ENCODE peak calls at places on chromosomes 13 and 19, in five cellular contexts. One of them, this sample, is unnamed.

GRCh38 chr19:524062-524674 is 7.4 kb upstream of the CDC34 start:
- DNase-seq in adrenal gland: no peak
- DNase-seq in uterus: no peak
- DNase-seq in suprapubic skin: no peak
- DNase-seq in IMR-90: peak; percentile 49
- DNase-seq in this sample: no peak

GRCh38 chr13:75870397-75870801 is 234.3 kb downstream of the LMO7 start:
- DNase-seq in uterus: peak; percentile 17
- DNase-seq in IMR-90: peak; percentile 20
- DNase-seq in adrenal gland: no peak
- DNase-seq in suprapubic skin: no peak
- DNase-seq in this sample: no peak

GRCh38 chr19:3521104-3521445 is 15.0 kb downstream of the FZR1 start:
- DNase-seq in uterus: no peak
- DNase-seq in suprapubic skin: no peak
- DNase-seq in IMR-90: no peak
- DNase-seq in adrenal gland: no peak
- DNase-seq in this sample: no peak

GRCh38 chr19:4284176-4284958 is 5.3 kb downstream of the SHD start:
- DNase-seq in uterus: no peak
- DNase-seq in IMR-90: no peak
- DNase-seq in adrenal gland: no peak
- DNase-seq in suprapubic skin: no peak
- DNase-seq in this sample: no peak

GRCh38 chr13:62387642-62388041 is 972.0 kb upstream of the PCDH20 start:
- DNase-seq in uterus: no peak
- DNase-seq in IMR-90: peak; percentile 36
- DNase-seq in suprapubic skin: no peak
- DNase-seq in adrenal gland: no peak
- DNase-seq in this sample: no peak

GRCh38 chr13:63139277-63139676 is 1723.6 kb upstream of the PCDH20 start:
- DNase-seq in IMR-90: no peak
- DNase-seq in uterus: no peak
- DNase-seq in adrenal gland: no peak
- DNase-seq in suprapubic skin: no peak
- DNase-seq in this sample: no peak

GRCh38 chr13:75661443-75661842 is 25.3 kb downstream of the LMO7 start:
- DNase-seq in suprapubic skin: no peak
- DNase-seq in adrenal gland: no peak
- DNase-seq in uterus: no peak
- DNase-seq in IMR-90: no peak
- DNase-seq in this sample: peak; percentile 17

GRCh38 chr13:43662976-43663375 is 123.8 kb downstream of the ENOX1 start:
- DNase-seq in IMR-90: no peak
- DNase-seq in adrenal gland: no peak
- DNase-seq in uterus: no peak
- DNase-seq in suprapubic skin: no peak
- DNase-seq in this sample: no peak

GRCh38 chr19:41114132-41114531 is at the start of gene CYP2F1:
- DNase-seq in suprapubic skin: peak; percentile 23
- DNase-seq in adrenal gland: no peak
- DNase-seq in uterus: no peak
- DNase-seq in IMR-90: no peak
- DNase-seq in this sample: no peak

GRCh38 chr19:19740755-19741154 is 7.8 kb upstream of the ZNF14 start:
- DNase-seq in suprapubic skin: no peak
- DNase-seq in uterus: no peak
- DNase-seq in adrenal gland: no peak
- DNase-seq in IMR-90: no peak
- DNase-seq in this sample: no peak

GRCh38 chr13:98743377-98743776 is 9.1 kb downstream of the SLC15A1 start:
- DNase-seq in uterus: no peak
- DNase-seq in adrenal gland: no peak
- DNase-seq in suprapubic skin: no peak
- DNase-seq in IMR-90: no peak
- DNase-seq in this sample: no peak

GRCh38 chr13:108924154-108924940 is 294.9 kb downstream of the MYO16 start:
- DNase-seq in uterus: no peak
- DNase-seq in IMR-90: peak; percentile 84
- DNase-seq in adrenal gland: no peak
- DNase-seq in suprapubic skin: no peak
- DNase-seq in this sample: no peak

GRCh38 chr19:11377237-11377636 is 2.8 kb downstream of the SWSAP1 start:
- DNase-seq in adrenal gland: peak; percentile 83
- DNase-seq in suprapubic skin: no peak
- DNase-seq in uterus: peak; percentile 64
- DNase-seq in IMR-90: peak; percentile 94
- DNase-seq in this sample: no peak

GRCh38 chr19:30070970-30071632 is 129.1 kb downstream of the URI1 start:
- DNase-seq in adrenal gland: no peak
- DNase-seq in suprapubic skin: peak; percentile 54
- DNase-seq in uterus: no peak
- DNase-seq in IMR-90: no peak
- DNase-seq in this sample: no peak

GRCh38 chr13:77776704-77777103 is 79.2 kb downstream of the SLAIN1 start:
- DNase-seq in suprapubic skin: no peak
- DNase-seq in adrenal gland: no peak
- DNase-seq in IMR-90: no peak
- DNase-seq in uterus: no peak
- DNase-seq in this sample: no peak

GRCh38 chr13:86038490-86038889 is 239.3 kb upstream of the SLITRK6 start:
- DNase-seq in adrenal gland: no peak
- DNase-seq in IMR-90: no peak
- DNase-seq in uterus: no peak
- DNase-seq in suprapubic skin: no peak
- DNase-seq in this sample: no peak

GRCh38 chr13:110304256-110304655 is 2.7 kb downstream of the COL4A1 start:
- DNase-seq in adrenal gland: peak; percentile 45
- DNase-seq in IMR-90: peak; percentile 70
- DNase-seq in uterus: peak; percentile 40
- DNase-seq in suprapubic skin: peak; percentile 57
- DNase-seq in this sample: no peak

GRCh38 chr19:5349041-5349440 is 8.4 kb upstream of the PTPRS start:
- DNase-seq in IMR-90: no peak
- DNase-seq in suprapubic skin: no peak
- DNase-seq in adrenal gland: no peak
- DNase-seq in uterus: no peak
- DNase-seq in this sample: no peak

GRCh38 chr19:40217027-40217810 is 965 bp downstream of the TTC9B start:
- DNase-seq in suprapubic skin: no peak
- DNase-seq in uterus: no peak
- DNase-seq in adrenal gland: no peak
- DNase-seq in IMR-90: no peak
- DNase-seq in this sample: no peak

GRCh38 chr19:35509018-35509652 is 4.3 kb downstream of the DMKN start:
- DNase-seq in uterus: peak; percentile 29
- DNase-seq in suprapubic skin: no peak
- DNase-seq in IMR-90: no peak
- DNase-seq in adrenal gland: no peak
- DNase-seq in this sample: no peak

GRCh38 chr19:6378036-6378435 is 2.3 kb upstream of the PSPN start:
- DNase-seq in IMR-90: peak; percentile 41
- DNase-seq in uterus: peak; percentile 61
- DNase-seq in adrenal gland: no peak
- DNase-seq in suprapubic skin: no peak
- DNase-seq in this sample: no peak

GRCh38 chr19:10126213-10126639 is 6.5 kb upstream of the EIF3G start:
- DNase-seq in suprapubic skin: no peak
- DNase-seq in adrenal gland: no peak
- DNase-seq in uterus: no peak
- DNase-seq in IMR-90: no peak
- DNase-seq in this sample: no peak

GRCh38 chr13:95226932-95227718 is 74.1 kb downstream of the ABCC4 start:
- DNase-seq in adrenal gland: no peak
- DNase-seq in suprapubic skin: no peak
- DNase-seq in uterus: no peak
- DNase-seq in IMR-90: no peak
- DNase-seq in this sample: no peak

GRCh38 chr13:27967203-27967735 is 1.8 kb downstream of the CDX2 start:
- DNase-seq in IMR-90: no peak
- DNase-seq in adrenal gland: peak; percentile 6
- DNase-seq in suprapubic skin: no peak
- DNase-seq in uterus: no peak
- DNase-seq in this sample: no peak
- H3K27me3 ChIP-seq in IMR-90: peaks cover 97% of the 10 kb centered on the region
- H3K27me3 ChIP-seq in adrenal gland: peaks cover 87% of the 10 kb centered on the region
- H3K27me3 ChIP-seq in suprapubic skin: peaks cover 98% of the 10 kb centered on the region
- H3K27me3 ChIP-seq in uterus: peaks cover 66% of the 10 kb centered on the region
- H3K27me3 ChIP-seq in this sample: peaks cover 88% of the 10 kb centered on the region

GRCh38 chr19:13839938-13840750 is 36.8 kb upstream of the NANOS3 start:
- DNase-seq in IMR-90: peak; percentile 51
- DNase-seq in suprapubic skin: peak; percentile 88
- DNase-seq in uterus: no peak
- DNase-seq in adrenal gland: peak; percentile 76
- DNase-seq in this sample: peak; percentile 73

GRCh38 chr19:13840751-13841338 is 36.1 kb upstream of the NANOS3 start:
- DNase-seq in uterus: no peak
- DNase-seq in suprapubic skin: peak; percentile 78
- DNase-seq in IMR-90: no peak
- DNase-seq in adrenal gland: no peak
- DNase-seq in this sample: no peak

GRCh38 chr19:13839193-13839937 is 37.6 kb upstream of the NANOS3 start:
- DNase-seq in IMR-90: peak; percentile 84
- DNase-seq in uterus: peak; percentile 77
- DNase-seq in suprapubic skin: peak; percentile 96
- DNase-seq in adrenal gland: peak; percentile 95
- DNase-seq in this sample: peak; percentile 89

GRCh38 chr19:13838071-13838942 is 38.6 kb upstream of the NANOS3 start:
- DNase-seq in IMR-90: no peak
- DNase-seq in uterus: no peak
- DNase-seq in suprapubic skin: no peak
- DNase-seq in adrenal gland: no peak
- DNase-seq in this sample: no peak

GRCh38 chr19:13838943-13839192 is 38.1 kb upstream of the NANOS3 start:
- DNase-seq in suprapubic skin: no peak
- DNase-seq in IMR-90: no peak
- DNase-seq in uterus: peak; percentile 85
- DNase-seq in adrenal gland: no peak
- DNase-seq in this sample: no peak
- TF ChIP-seq POLR2A in suprapubic skin: peak; percentile 67
- TF ChIP-seq POLR2A in IMR-90: peak; percentile 90
- TF ChIP-seq POLR2A in uterus: peak; percentile 45
- TF ChIP-seq POLR2A in adrenal gland: no peak
- TF ChIP-seq POLR2A in this sample: peak; percentile 71

GRCh38 chr19:12821761-12822160 is 12.6 kb downstream of the RTBDN start:
- DNase-seq in suprapubic skin: no peak
- DNase-seq in uterus: no peak
- DNase-seq in IMR-90: no peak
- DNase-seq in adrenal gland: no peak
- DNase-seq in this sample: no peak

GRCh38 chr19:12828494-12828893 is 5.9 kb downstream of the RTBDN start:
- DNase-seq in uterus: no peak
- DNase-seq in adrenal gland: peak; percentile 79
- DNase-seq in IMR-90: no peak
- DNase-seq in suprapubic skin: no peak
- DNase-seq in this sample: no peak

DNA sequence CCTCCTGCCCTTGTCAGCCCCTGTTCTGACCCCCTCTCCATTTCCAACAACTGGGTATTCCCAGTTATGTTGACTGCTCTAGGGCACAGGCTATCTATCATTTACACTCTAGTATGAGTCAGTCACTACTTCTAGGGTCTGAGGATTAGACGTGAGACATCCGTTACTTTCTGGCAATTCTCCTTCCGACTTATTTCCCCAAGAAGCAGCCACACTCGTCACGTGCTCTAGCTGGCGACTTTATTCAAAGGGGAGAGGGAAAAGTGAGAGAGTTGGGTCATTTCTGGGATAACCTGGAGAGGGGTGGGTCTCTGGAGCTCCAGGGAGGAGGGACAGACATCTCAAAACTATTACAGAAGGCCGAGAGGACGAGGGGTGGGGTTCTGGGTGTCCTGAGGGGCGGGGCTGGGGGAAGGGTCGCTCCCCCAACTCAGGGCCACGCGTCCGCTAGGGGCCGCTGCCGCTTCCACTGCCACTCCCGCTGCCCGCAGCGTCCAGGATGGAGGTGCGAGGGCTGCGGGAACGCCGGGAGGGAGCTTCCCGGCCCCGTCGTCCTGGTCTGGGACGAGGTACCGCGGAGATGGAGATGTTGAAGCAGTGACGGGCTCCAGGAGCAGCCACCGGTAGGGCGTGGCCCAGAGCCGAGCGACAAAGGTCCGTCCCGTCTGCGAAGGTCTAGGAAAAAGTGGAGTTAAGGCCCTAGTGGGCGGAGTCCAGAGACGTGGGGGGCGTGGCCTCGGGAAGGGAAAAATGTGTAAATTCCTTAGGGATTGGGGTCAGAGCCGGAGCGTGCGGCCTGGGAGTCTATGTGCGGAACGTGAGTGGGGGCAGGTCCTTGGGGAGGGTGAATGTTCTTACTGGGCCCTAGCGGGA is 8.9 kb downstream of the RTBDN start:
- DNase-seq in suprapubic skin: no peak
- DNase-seq in uterus: no peak
- DNase-seq in adrenal gland: no peak
- DNase-seq in IMR-90: no peak
- DNase-seq in this sample: no peak
- H3K27me3 ChIP-seq in suprapubic skin: peaks cover 65% of the 10 kb centered on the region
- H3K27me3 ChIP-seq in uterus: peaks cover 33% of the 10 kb centered on the region
- H3K27me3 ChIP-seq in adrenal gland: peaks cover 9% of the 10 kb centered on the region
- H3K27me3 ChIP-seq in IMR-90: peaks cover 1% of the 10 kb centered on the region
- H3K27me3 ChIP-seq in this sample: peaks cover 55% of the 10 kb centered on the region

GRCh38 chr19:43950834-43951626 is at the start of gene ZNF221:
- DNase-seq in suprapubic skin: peak; percentile 89
- DNase-seq in adrenal gland: peak; percentile 96
- DNase-seq in uterus: peak; percentile 88
- DNase-seq in IMR-90: peak; percentile 99
- DNase-seq in this sample: peak; percentile 90
- TF ChIP-seq POLR2A in suprapubic skin: no peak
- TF ChIP-seq POLR2A in adrenal gland: peak; percentile 17
- TF ChIP-seq POLR2A in uterus: no peak
- TF ChIP-seq POLR2A in IMR-90: no peak
- TF ChIP-seq POLR2A in this sample: no peak